ENCODE peak calls at places on chromosomes 13 and 19, in six cellular contexts. H, O, P, Z, C and L are unnamed samples. For H3K9me3, the result is how much of the 10 kb centered on the place peaks cover.

GRCh38 chr13:111213964-111214726 is 99.0 kb downstream of the ARHGEF7 start:
- DNase-seq in H (no peak), O (no peak), P (peak), Z (no peak), C (no peak), L (no peak)

GRCh38 chr19:1577090-1577928 is 9.2 kb upstream of the MEX3D start:
- DNase-seq in H (no peak), O (no peak), P (no peak), Z (no peak), C (no peak), L (no peak)

GRCh38 chr13:74288361-74288911 is 154.2 kb upstream of the KLF12 start:
- DNase-seq in H (no peak), O (no peak), P (peak), Z (no peak), C (peak), L (no peak)

GRCh38 chr19:45147835-45148676 is 12.7 kb downstream of the NKPD1 start:
- DNase-seq in H (no peak), O (no peak), P (no peak), Z (no peak), C (no peak), L (no peak)

GRCh38 chr19:44807652-44808462 is 1.0 kb upstream of the BCAM start:
- DNase-seq in H (peak), O (peak), P (peak), Z (peak), C (no peak), L (no peak)

GRCh38 chr19:31232871-31233270 is 116.4 kb downstream of the TSHZ3 start:
- DNase-seq in H (peak), O (no peak), P (no peak), Z (peak), C (no peak), L (no peak)

GRCh38 chr13:35793823-35794222 is 317.3 kb upstream of the MAB21L1 start:
- DNase-seq in H (no peak), O (no peak), P (no peak), Z (no peak), C (no peak), L (no peak)

GRCh38 chr19:55070755-55071502 is 4.7 kb upstream of the EPS8L1 start:
- DNase-seq in H (peak), O (no peak), P (no peak), Z (peak), C (no peak), L (no peak)

GRCh38 chr19:40279761-40280607 is 5.2 kb downstream of the AKT2 start:
- DNase-seq in H (no peak), O (no peak), P (no peak), Z (no peak), C (no peak), L (no peak)

GRCh38 chr13:107124129-107124718 is 556.3 kb upstream of the ARGLU1 start:
- DNase-seq in H (peak), O (no peak), P (no peak), Z (peak), C (no peak), L (no peak)

GRCh38 chr19:10192922-10193321 is 1.8 kb downstream of the DNMT1 start:
- DNase-seq in H (no peak), O (no peak), P (no peak), Z (no peak), C (no peak), L (no peak)

GRCh38 chr13:94335786-94336357 is 143.6 kb downstream of the DCT start:
- DNase-seq in H (no peak), O (no peak), P (no peak), Z (peak), C (no peak), L (no peak)

GRCh38 chr13:114146629-114147028 is 14.2 kb upstream of the RASA3 start:
- DNase-seq in H (no peak), O (no peak), P (no peak), Z (no peak), C (peak), L (no peak)

GRCh38 chr13:93151277-93151676 is 75.3 kb upstream of the GPC6 start:
- DNase-seq in H (peak), O (no peak), P (no peak), Z (peak), C (no peak), L (no peak)

GRCh38 chr13:101612736-101613135 is 160.3 kb downstream of the ITGBL1 start:
- DNase-seq in H (no peak), O (no peak), P (no peak), Z (no peak), C (no peak), L (no peak)

GRCh38 chr19:8310342-8311055 is 2.3 kb upstream of the CD320 start:
- DNase-seq in H (no peak), O (no peak), P (no peak), Z (no peak), C (no peak), L (no peak)

GRCh38 chr19:37813340-37813739 is 34.0 kb upstream of the ZNF573 start:
- DNase-seq in H (no peak), O (no peak), P (no peak), Z (no peak), C (no peak), L (no peak)
- H3K9me3 ChIP-seq in H (under half), O (under half), P (under half), Z (under half), C (under half), L (under half)

DNA sequence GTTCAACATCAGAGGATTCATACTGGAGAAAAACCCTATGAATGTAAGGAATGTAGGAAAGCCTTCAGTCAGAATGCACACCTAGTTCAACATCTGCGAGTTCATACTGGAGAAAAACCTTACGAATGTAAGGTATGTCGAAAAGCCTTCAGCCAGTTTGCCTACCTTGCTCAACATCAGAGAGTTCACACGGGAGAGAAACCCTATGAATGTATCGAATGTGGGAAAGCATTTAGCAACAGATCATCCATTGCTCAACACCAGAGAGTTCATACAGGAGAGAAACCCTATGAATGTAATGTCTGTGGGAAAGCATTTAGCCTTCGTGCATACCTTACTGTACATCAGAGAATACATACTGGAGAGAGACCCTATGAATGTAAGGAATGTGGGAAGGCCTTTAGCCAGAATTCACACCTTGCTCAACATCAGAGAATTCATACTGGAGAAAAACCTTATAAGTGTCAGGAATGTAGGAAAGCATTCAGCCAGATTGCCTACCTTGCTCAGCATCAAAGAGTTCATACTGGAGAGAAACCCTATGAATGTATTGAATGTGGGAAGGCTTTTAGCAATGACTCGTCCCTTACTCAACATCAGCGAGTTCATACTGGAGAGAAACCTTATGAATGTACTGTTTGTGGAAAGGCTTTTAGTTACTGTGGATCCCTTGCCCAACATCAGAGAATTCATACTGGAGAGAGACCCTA is 15.4 kb downstream of the ZNF570 start:
- DNase-seq in H (no peak), O (no peak), P (no peak), Z (no peak), C (no peak), L (no peak)
- H3K9me3 ChIP-seq in H (under half), O (half or more), P (half or more), Z (under half), C (half or more), L (half or more)

DNA sequence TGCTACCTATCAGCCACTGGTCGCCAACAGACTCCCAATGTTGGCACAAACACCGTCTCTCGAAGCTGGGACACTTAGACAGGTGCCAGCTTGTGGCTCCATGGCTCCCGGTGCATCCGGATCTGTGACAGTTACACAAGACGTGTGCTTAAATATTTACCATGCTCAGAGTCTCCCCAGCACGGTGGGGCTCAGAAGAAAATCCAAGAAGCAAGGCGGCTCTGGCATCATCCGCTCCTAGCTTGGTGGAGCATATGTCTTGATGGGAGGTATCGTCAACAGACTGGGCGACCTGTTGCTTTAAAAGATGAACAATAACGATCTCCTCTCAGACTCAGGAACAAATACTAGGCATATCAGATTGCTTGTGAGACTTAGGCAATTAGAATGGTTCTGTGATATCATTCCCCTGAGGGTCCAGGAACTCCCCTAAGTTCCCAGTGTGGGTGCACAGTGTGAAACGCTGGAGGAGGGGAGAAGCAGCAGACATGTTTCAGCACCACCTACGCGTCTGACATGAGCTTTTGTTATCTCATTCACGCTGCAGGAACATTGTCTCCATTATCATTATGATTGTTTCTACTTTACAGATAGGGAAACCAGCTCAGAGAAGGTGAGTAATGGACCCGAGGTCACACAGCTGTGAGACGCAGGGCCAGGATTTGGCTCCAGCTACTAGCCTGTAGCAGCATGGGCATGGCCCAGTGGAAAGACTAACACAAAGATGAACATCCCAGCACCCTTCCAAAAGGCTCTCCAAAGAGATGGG is 61.7 kb downstream of the ALOX5AP start:
- DNase-seq in H (peak), O (no peak), P (no peak), Z (peak), C (no peak), L (no peak)
- H3K9me3 ChIP-seq in H (under half), O (under half), P (under half), Z (under half), C (under half), L (under half)

GRCh38 chr19:12345197-12345596 is 11.8 kb upstream of the ZNF563 start:
- DNase-seq in H (no peak), O (no peak), P (no peak), Z (no peak), C (no peak), L (no peak)

GRCh38 chr19:12350185-12350889 is 15.1 kb downstream of the ZNF442 start:
- DNase-seq in H (no peak), O (no peak), P (no peak), Z (no peak), C (no peak), L (no peak)

GRCh38 chr19:12350890-12351197 is 14.6 kb downstream of the ZNF442 start:
- DNase-seq in H (no peak), O (no peak), P (no peak), Z (no peak), C (no peak), L (no peak)

GRCh38 chr19:12346896-12347295 is 13.5 kb upstream of the ZNF563 start:
- DNase-seq in H (no peak), O (no peak), P (no peak), Z (no peak), C (no peak), L (no peak)
- H3K9me3 ChIP-seq in H (under half), O (half or more), P (under half), Z (half or more), C (half or more), L (under half)

GRCh38 chr19:24166055-24166454 is 79.1 kb downstream of the ZNF254 start:
- DNase-seq in H (peak), O (no peak), P (no peak), Z (no peak), C (no peak), L (no peak)
- H3K9me3 ChIP-seq in H (under half), O (half or more), P (half or more), Z (under half), C (under half), L (under half)

GRCh38 chr19:52070496-52070895 is 21.9 kb upstream of the ZNF432 start:
- DNase-seq in H (peak), O (no peak), P (no peak), Z (peak), C (no peak), L (no peak)

GRCh38 chr19:52066258-52066866 is 17.7 kb upstream of the ZNF432 start:
- DNase-seq in H (no peak), O (no peak), P (no peak), Z (no peak), C (no peak), L (no peak)

GRCh38 chr19:52069653-52070052 is 21.0 kb upstream of the ZNF432 start:
- DNase-seq in H (no peak), O (no peak), P (no peak), Z (no peak), C (no peak), L (no peak)

GRCh38 chr19:52065399-52065798 is 16.8 kb upstream of the ZNF432 start:
- DNase-seq in H (no peak), O (no peak), P (no peak), Z (no peak), C (no peak), L (no peak)
- H3K9me3 ChIP-seq in H (under half), O (half or more), P (half or more), Z (half or more), C (half or more), L (half or more)

GRCh38 chr19:37492213-37492612 is 14.5 kb upstream of the ZNF793 start:
- DNase-seq in H (no peak), O (no peak), P (no peak), Z (no peak), C (no peak), L (no peak)
- H3K9me3 ChIP-seq in H (under half), O (under half), P (half or more), Z (under half), C (half or more), L (under half)

DNA sequence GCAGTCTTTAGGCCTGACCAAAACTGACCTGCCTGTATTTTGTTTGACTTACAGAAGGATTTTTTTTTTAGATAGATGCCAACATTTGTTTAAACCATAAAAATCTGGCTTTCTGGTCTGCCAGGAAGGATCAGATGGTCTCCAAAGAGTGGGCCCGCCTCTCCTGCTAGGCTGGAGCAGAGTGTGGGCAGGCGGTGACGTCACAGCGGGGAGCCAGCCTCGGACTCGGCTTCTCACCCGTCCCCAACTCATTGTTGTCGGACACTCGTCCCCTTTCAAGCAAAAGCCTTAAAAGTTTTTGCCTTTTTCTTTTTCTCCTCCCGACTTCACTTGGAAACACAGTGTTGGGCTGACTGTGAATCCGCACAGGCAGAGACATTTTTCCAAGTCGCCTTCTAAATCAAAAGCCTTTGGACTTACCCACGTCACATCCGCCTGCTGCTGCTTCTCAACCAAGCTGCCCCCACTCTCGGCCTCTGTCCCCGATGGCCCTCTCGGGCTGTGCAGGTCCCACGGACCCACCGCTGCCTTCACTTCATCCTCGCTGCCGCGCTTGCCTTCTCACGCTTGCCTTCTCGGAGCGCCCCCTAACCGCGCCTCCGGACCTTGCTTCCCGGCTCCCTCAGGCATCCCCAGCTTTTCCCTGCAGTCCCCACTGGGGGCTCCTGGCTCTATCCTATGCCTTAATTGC is 4.1 kb upstream of the ZNF135 start:
- DNase-seq in H (peak), O (no peak), P (no peak), Z (no peak), C (peak), L (no peak)
- H3K9me3 ChIP-seq in H (under half), O (under half), P (half or more), Z (under half), C (under half), L (under half)

DNA sequence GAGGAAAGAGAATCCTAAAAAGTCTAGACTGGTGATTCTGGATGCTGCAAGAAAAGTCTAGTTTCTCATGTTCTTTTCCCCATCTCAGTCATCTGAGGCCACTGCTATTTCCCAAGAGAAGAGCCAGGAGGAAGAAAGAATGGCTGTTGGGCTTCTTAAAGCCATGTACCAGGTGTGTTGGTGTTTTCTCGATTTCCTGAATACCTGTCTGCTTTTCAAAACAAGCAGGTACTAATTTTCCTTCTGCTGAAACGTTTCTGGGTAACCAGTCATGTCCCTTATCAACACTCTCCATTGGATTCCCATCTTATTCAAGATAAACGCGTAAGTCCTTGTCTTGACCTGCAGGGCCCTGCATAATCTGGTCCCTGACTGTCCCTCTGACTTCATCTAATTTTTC is 1.1 kb downstream of the ZNF570 start:
- DNase-seq in H (no peak), O (no peak), P (no peak), Z (no peak), C (no peak), L (no peak)
- H3K9me3 ChIP-seq in H (under half), O (under half), P (under half), Z (under half), C (under half), L (under half)

DNA sequence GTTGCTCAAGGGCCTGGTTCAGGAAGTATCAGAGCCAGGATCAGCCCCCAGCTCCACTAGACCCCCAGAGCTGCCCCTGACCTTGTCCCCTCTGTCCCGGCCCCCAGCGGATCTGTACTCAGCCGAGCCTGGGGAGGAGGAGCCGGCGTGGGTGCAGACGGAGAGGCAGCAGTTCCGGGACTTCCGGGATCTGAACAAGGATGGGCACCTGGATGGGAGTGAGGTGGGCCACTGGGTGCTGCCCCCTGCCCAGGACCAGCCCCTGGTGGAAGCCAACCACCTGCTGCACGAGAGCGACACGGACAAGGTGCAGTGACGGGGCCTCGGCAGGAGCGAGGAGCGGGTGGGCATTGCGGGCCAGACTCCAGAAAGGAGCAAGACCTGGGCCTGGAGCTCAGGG is 14.6 kb downstream of the RCN3 start:
- DNase-seq in H (no peak), O (no peak), P (no peak), Z (no peak), C (no peak), L (no peak)
- H3K9me3 ChIP-seq in H (under half), O (under half), P (under half), Z (under half), C (under half), L (under half)